ENCODE peak calls at places on chromosomes 4 and X, in seven cellular contexts. E, P, F, Z, Q, B and V are unnamed samples.
A peak's percentile ranks its signal among the peaks of the same experiment; 100 is the strongest.

GRCh38 chrX:68307767-68308166 is 125.5 kb downstream of the OPHN1 start:
- DNase-seq in E (no peak), P (peak; percentile 79), F (peak; percentile 51), Z (no peak), Q (no peak), B (no peak), V (no peak)

GRCh38 chr4:140691369-140691768 is 64.8 kb downstream of the TBC1D9 start:
- DNase-seq in E (no peak), P (peak; percentile 61), F (peak; percentile 67), Z (no peak), Q (no peak), B (peak; percentile 36), V (no peak)

GRCh38 chr4:123096038-123096437 is 173.6 kb upstream of the NUDT6 start:
- DNase-seq in E (no peak), P (peak; percentile 60), F (peak; percentile 20), Z (no peak), Q (no peak), B (no peak), V (no peak)

GRCh38 chrX:49753691-49754090 is 57.9 kb upstream of the PAGE1 start:
- DNase-seq in E (no peak), P (no peak), F (no peak), Z (no peak), Q (no peak), B (no peak), V (no peak)

GRCh38 chr4:8396762-8397406 is 43.6 kb downstream of the ACOX3 start:
- DNase-seq in E (no peak), P (no peak), F (no peak), Z (no peak), Q (no peak), B (no peak), V (no peak)

GRCh38 chr4:52993771-52994170 is 131.7 kb downstream of the RASL11B start:
- DNase-seq in E (no peak), P (no peak), F (no peak), Z (no peak), Q (no peak), B (no peak), V (no peak)

GRCh38 chrX:123222920-123223319 is 38.8 kb downstream of the GRIA3 start:
- DNase-seq in E (no peak), P (no peak), F (no peak), Z (no peak), Q (no peak), B (no peak), V (no peak)

GRCh38 chrX:121853762-121854613 is 806.6 kb downstream of the GLUD2 start:
- DNase-seq in E (no peak), P (no peak), F (no peak), Z (no peak), Q (no peak), B (no peak), V (no peak)

GRCh38 chr4:123997736-123998449 is 601.3 kb downstream of the SPRY1 start:
- DNase-seq in E (no peak), P (no peak), F (no peak), Z (no peak), Q (no peak), B (no peak), V (no peak)

GRCh38 chr4:55397024-55397520 is 1.3 kb downstream of the TMEM165 start:
- DNase-seq in E (no peak), P (peak; percentile 28), F (no peak), Z (no peak), Q (no peak), B (no peak), V (no peak)

GRCh38 chrX:147803948-147804347 is 107.8 kb upstream of the FMR1 start:
- DNase-seq in E (no peak), P (no peak), F (no peak), Z (no peak), Q (no peak), B (no peak), V (peak; percentile 7)

GRCh38 chrX:1591102-1591862 is at the start of gene AKAP17A:
- DNase-seq in E (peak; percentile 100), P (peak; percentile 94), F (peak; percentile 92), Z (peak; percentile 95), Q (peak; percentile 95), B (peak; percentile 91), V (peak; percentile 99)
- TF ChIP-seq CTCF in E (no peak), P (no peak), F (no peak), Z (no peak), Q (no peak), B (no peak), V (peak; percentile 1)

GRCh38 chr4:78059938-78060337 is 2.8 kb downstream of the FRAS1 start:
- DNase-seq in E (no peak), P (no peak), F (no peak), Z (no peak), Q (no peak), B (no peak), V (no peak)
- TF ChIP-seq CTCF in E (no peak), P (no peak), F (no peak), Z (no peak), Q (no peak), B (no peak), V (no peak)

GRCh38 chrX:115018040-115018647 is 728 bp upstream of the IL13RA2 start:
- DNase-seq in E (no peak), P (peak; percentile 34), F (peak; percentile 11), Z (no peak), Q (no peak), B (no peak), V (no peak)
- TF ChIP-seq CTCF in E (no peak), P (no peak), F (peak; percentile 6), Z (peak; percentile 22), Q (peak; percentile 36), B (no peak), V (no peak)

GRCh38 chrX:20253232-20253543 is 13.5 kb downstream of the RPS6KA3 start:
- DNase-seq in E (no peak), P (no peak), F (no peak), Z (no peak), Q (no peak), B (no peak), V (no peak)
- TF ChIP-seq CTCF in E (no peak), P (no peak), F (no peak), Z (peak; percentile 4), Q (no peak), B (no peak), V (no peak)

DNA sequence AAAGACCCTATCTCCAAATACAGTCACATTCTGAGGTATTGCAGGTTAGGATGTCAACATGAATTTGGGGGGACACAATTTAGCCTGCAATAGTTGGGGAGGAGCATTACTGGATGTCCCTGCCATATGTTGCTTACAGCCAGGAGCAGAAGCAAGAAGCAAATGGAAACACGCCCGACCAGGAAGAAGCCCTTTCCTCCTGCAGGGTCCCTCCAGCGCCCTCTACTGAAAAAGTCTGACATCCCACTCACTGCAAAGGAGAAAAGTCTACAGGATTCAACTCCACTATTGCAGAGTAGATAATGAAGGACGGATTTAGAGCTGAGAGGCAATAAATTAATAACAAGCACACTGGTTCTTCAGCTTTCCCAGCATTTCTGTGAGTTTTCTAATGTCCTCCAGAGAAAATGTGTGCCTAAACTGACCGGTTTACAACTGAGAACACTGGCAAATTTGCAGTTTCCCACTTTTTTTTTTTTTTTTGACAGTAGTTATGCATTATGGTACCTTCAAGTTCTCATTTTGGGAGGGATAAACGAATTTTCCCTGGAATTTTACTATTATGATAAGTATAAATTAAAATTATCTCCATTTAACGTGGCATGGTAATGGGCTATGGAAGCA is 31.7 kb downstream of the COQ2 start:
- DNase-seq in E (no peak), P (peak; percentile 92), F (peak; percentile 73), Z (peak; percentile 76), Q (no peak), B (peak; percentile 55), V (peak; percentile 56)
- TF ChIP-seq CTCF in E (peak; percentile 59), P (peak; percentile 92), F (peak; percentile 56), Z (peak; percentile 65), Q (peak; percentile 82), B (no peak), V (peak; percentile 63)

DNA sequence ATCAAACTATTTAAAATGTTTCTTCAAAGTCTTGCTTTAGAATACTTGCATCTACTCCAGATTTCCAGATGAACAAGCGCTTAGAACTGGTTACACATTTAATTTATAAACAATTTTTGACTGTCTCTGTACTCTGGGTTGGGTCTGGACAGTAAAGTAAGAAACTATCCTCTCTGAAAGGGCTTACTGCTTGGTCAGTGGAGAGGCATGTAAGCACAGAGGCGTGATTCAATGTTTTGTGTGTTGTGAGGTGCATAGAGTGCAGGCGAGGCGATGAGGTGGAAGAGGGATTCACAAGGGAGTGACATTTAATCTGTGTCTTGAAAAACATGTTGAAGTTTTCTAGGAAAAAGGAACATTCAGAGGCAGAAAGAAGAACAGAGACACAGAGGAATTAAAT is 231.4 kb downstream of the VEGFC start:
- DNase-seq in E (no peak), P (no peak), F (no peak), Z (no peak), Q (no peak), B (no peak), V (no peak)
- TF ChIP-seq CTCF in E (no peak), P (no peak), F (no peak), Z (no peak), Q (no peak), B (no peak), V (no peak)

DNA sequence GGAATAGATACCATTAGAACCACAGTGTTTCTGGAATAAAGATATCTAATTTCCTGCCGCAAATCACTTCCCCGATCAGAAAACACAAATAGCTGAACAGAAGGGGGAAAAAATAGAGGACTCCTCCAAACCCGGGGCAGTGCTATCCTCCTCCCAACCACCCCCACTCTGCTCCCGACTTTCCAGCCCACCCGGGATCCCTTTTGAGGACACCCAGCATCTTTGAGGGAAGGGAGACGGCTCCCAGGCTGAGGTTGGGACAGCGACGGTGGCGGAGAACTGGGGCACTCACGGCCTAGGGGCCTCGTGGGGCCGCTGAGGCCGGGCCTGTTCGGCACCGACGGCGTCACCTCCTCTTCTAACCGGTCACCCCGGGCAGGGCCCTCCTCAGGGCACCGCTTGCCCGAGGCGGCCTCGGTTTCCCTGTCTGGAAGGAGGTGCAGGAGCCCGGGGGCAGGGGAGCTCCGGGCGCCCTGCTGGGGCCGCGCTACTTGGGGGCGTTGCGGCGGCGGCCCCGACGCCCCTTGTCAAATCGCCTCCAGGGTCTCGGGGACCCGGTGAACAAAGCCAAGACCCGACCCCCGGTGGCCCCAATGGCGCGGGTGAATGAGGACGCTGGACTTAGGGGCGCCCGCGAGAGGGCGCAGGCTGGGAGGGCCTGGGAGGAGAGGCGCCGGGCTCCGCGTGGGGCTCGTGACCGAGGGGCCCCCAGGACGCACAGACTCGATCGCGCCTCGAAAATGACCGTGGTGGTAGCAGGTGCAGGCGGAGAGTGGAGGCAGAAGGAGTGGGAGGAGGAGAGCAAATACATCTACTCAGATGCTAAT is 6.9 kb upstream of the ARX start:
- DNase-seq in E (no peak), P (no peak), F (no peak), Z (no peak), Q (no peak), B (no peak), V (no peak)
- TF ChIP-seq CTCF in E (no peak), P (no peak), F (peak; percentile 6), Z (no peak), Q (peak; percentile 28), B (no peak), V (peak; percentile 10)